ENCODE peak calls at places on chromosome 20, in six cellular contexts. E is CD4-positive, alpha-beta memory T cell; V is ovary; L is Karpas-422; N is right atrium auricular region; S is astrocyte. Y is an unnamed sample.

GRCh38 chr20:23753589-23753988 is 2.9 kb upstream of the CST1 start:
- DNase-seq in E (no peak), V (no peak), L (no peak), N (peak; percentile 11), S (no peak), Y (no peak)

GRCh38 chr20:62303327-62304226 is 780 bp downstream of the ADRM1 start:
- DNase-seq in E (no peak), V (no peak), L (peak; percentile 60), N (no peak), S (no peak), Y (no peak)

GRCh38 chr20:64005394-64005793 is 24.5 kb downstream of the PRPF6 start:
- DNase-seq in E (no peak), V (no peak), L (no peak), N (no peak), S (no peak), Y (no peak)

GRCh38 chr20:52242237-52243230 is 51.0 kb upstream of the ZFP64 start:
- DNase-seq in E (peak; percentile 39), V (no peak), L (peak; percentile 78), N (no peak), S (no peak), Y (no peak)

GRCh38 chr20:17835240-17835940 is 133.2 kb downstream of the SNX5 start:
- DNase-seq in E (no peak), V (peak; percentile 58), L (no peak), N (peak; percentile 87), S (peak; percentile 86), Y (no peak)

GRCh38 chr20:8131598-8132014 is 460 bp upstream of the PLCB1 start:
- DNase-seq in E (no peak), V (no peak), L (no peak), N (no peak), S (no peak), Y (no peak)

GRCh38 chr20:694496-694895 is 18.9 kb upstream of the SCRT2 start:
- DNase-seq in E (no peak), V (no peak), L (no peak), N (no peak), S (no peak), Y (no peak)

GRCh38 chr20:63295846-63296245 is 2.9 kb downstream of the COL20A1 start:
- DNase-seq in E (no peak), V (no peak), L (no peak), N (no peak), S (no peak), Y (no peak)

GRCh38 chr20:53643031-53643832 is 49.6 kb upstream of the ZNF217 start:
- DNase-seq in E (peak; percentile 67), V (no peak), L (no peak), N (no peak), S (peak; percentile 83), Y (peak; percentile 55)

GRCh38 chr20:46299078-46299477 is 9.2 kb downstream of the CDH22 start:
- DNase-seq in E (no peak), V (no peak), L (peak; percentile 37), N (no peak), S (no peak), Y (no peak)

GRCh38 chr20:53352727-53353440 is 240.8 kb downstream of the ZNF217 start:
- DNase-seq in E (no peak), V (no peak), L (no peak), N (no peak), S (no peak), Y (no peak)

GRCh38 chr20:8309638-8310037 is 177.6 kb downstream of the PLCB1 start:
- DNase-seq in E (no peak), V (no peak), L (no peak), N (no peak), S (peak; percentile 39), Y (no peak)

GRCh38 chr20:64231621-64232550 is 23.7 kb upstream of the PCMTD2 start:
- DNase-seq in E (no peak), V (peak; percentile 19), L (no peak), N (no peak), S (no peak), Y (no peak)

GRCh38 chr20:53387983-53388675 is 205.5 kb downstream of the ZNF217 start:
- DNase-seq in E (peak; percentile 43), V (no peak), L (no peak), N (no peak), S (no peak), Y (no peak)

GRCh38 chr20:53402233-53403005 is 191.2 kb downstream of the ZNF217 start:
- DNase-seq in E (no peak), V (no peak), L (no peak), N (no peak), S (no peak), Y (no peak)

GRCh38 chr20:18983796-18984195 is 170.2 kb downstream of the SCP2D1 start:
- DNase-seq in E (no peak), V (peak; percentile 46), L (peak; percentile 15), N (no peak), S (no peak), Y (no peak)

GRCh38 chr20:44850883-44851282 is 34.6 kb upstream of the YWHAB start:
- DNase-seq in E (no peak), V (no peak), L (peak; percentile 12), N (no peak), S (no peak), Y (no peak)

GRCh38 chr20:9838378-9839295 is at the start of gene PAK5:
- DNase-seq in E (no peak), V (peak; percentile 45), L (no peak), N (no peak), S (peak; percentile 53), Y (no peak)

GRCh38 chr20:709421-709820 is 33.8 kb upstream of the SCRT2 start:
- DNase-seq in E (no peak), V (no peak), L (no peak), N (no peak), S (no peak), Y (no peak)

GRCh38 chr20:62198931-62199330 is 16.1 kb downstream of the MTG2 start:
- DNase-seq in E (no peak), V (peak; percentile 24), L (no peak), N (no peak), S (no peak), Y (no peak)

GRCh38 chr20:48377940-48378339 is 449.9 kb downstream of the PREX1 start:
- DNase-seq in E (no peak), V (no peak), L (no peak), N (no peak), S (no peak), Y (no peak)

GRCh38 chr20:51734876-51735499 is 33.2 kb downstream of the ATP9A start:
- DNase-seq in E (no peak), V (peak; percentile 22), L (no peak), N (no peak), S (no peak), Y (no peak)

GRCh38 chr20:8449120-8449519 is 317.1 kb downstream of the PLCB1 start:
- DNase-seq in E (no peak), V (no peak), L (no peak), N (no peak), S (peak; percentile 54), Y (no peak)

GRCh38 chr20:35583636-35584560 is 31.7 kb upstream of the SPAG4 start:
- DNase-seq in E (no peak), V (no peak), L (no peak), N (no peak), S (no peak), Y (no peak)

GRCh38 chr20:62489186-62489939 is 13.6 kb upstream of the GATA5 start:
- DNase-seq in E (no peak), V (no peak), L (no peak), N (no peak), S (no peak), Y (no peak)

GRCh38 chr20:50562262-50562701 is 52.1 kb downstream of the PTPN1 start:
- DNase-seq in E (no peak), V (no peak), L (no peak), N (peak; percentile 44), S (no peak), Y (no peak)

GRCh38 chr20:17225891-17226409 is 890 bp upstream of the PCSK2 start:
- DNase-seq in E (no peak), V (peak; percentile 59), L (no peak), N (no peak), S (no peak), Y (no peak)

GRCh38 chr20:5735845-5736530 is 14.2 kb upstream of the SHLD1 start:
- DNase-seq in E (no peak), V (no peak), L (no peak), N (no peak), S (no peak), Y (no peak)

GRCh38 chr20:32603046-32603726 is 18.1 kb upstream of the NOL4L start:
- DNase-seq in E (no peak), V (no peak), L (peak; percentile 79), N (no peak), S (no peak), Y (no peak)

GRCh38 chr20:32606107-32606506 is 21.0 kb upstream of the NOL4L start:
- DNase-seq in E (no peak), V (no peak), L (no peak), N (no peak), S (no peak), Y (no peak)

GRCh38 chr20:32606790-32607189 is 21.7 kb upstream of the NOL4L start:
- DNase-seq in E (no peak), V (no peak), L (no peak), N (no peak), S (no peak), Y (no peak)

GRCh38 chr20:32607324-32607723 is 22.2 kb upstream of the NOL4L start:
- DNase-seq in E (no peak), V (no peak), L (peak; percentile 26), N (no peak), S (no peak), Y (no peak)

GRCh38 chr20:32605167-32605656 is 20.1 kb upstream of the NOL4L start:
- DNase-seq in E (no peak), V (no peak), L (no peak), N (no peak), S (no peak), Y (no peak)
- H3K4me1 ChIP-seq in E (no peaks in the 10 kb centered on the region), V (no peaks in the 10 kb centered on the region), L (peaks cover 10% of the 10 kb centered on the region), N (no peaks in the 10 kb centered on the region), S (no peaks in the 10 kb centered on the region), Y (no peaks in the 10 kb centered on the region)

GRCh38 chr20:21344961-21345360 is 41.8 kb downstream of the XRN2 start:
- DNase-seq in E (no peak), V (no peak), L (no peak), N (no peak), S (no peak), Y (no peak)
- H3K36me3 ChIP-seq in E (peaks cover 41% of the 10 kb centered on the region), V (no peaks in the 10 kb centered on the region), L (peaks cover 65% of the 10 kb centered on the region), N (peaks cover 64% of the 10 kb centered on the region), S (peaks cover 44% of the 10 kb centered on the region), Y (peaks cover 73% of the 10 kb centered on the region)

DNA sequence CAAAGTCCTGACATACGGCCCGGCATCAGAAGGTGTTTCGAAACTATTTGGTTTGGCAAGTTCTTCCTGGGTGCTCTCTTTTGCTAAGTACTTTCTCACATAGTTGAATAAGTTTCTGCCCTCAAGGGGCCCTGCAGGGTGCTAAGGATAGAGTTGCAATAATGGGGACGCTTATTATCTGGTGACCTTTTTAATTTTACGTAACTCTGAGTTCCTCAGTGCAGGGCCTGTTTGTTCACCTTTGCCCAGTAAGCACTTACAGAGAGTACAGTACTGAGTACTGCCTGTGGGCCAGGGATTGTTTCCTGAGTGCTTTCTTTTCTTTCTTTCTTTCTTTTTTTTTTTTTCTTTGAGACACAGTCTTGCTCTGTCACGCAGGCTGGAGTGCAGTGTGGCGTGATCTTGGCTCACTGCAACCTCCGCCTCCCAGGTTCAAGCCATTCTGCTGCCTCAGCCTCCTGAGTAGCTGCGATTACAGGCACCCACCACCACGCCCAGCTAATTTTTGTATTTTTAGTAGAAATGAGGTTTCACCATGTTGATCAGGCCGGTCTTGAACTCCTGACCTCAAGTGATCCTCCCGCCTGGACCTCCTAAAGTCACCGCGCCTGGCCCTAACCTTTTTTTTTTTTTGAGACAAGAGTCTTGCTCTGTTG is 4.5 kb upstream of the PXMP4 start:
- DNase-seq in E (no peak), V (no peak), L (no peak), N (no peak), S (no peak), Y (no peak)
- H3K27ac ChIP-seq in E (no peak overlapping the region), V (no peak overlapping the region), L (no peak overlapping the region), N (no peak overlapping the region), S (no peak overlapping the region), Y (no peak overlapping the region)

GRCh38 chr20:37393863-37394542 is 48.1 kb downstream of the SRC start:
- DNase-seq in E (no peak), V (no peak), L (no peak), N (no peak), S (no peak), Y (no peak)
- H3K4me1 ChIP-seq in E (no peaks in the 10 kb centered on the region), V (peaks cover 3% of the 10 kb centered on the region), L (no peaks in the 10 kb centered on the region), N (peaks cover 25% of the 10 kb centered on the region), S (no peaks in the 10 kb centered on the region), Y (no peaks in the 10 kb centered on the region)